ENCODE peak calls at places on chromosomes 11 and 22, in six cellular contexts. One of them, this sample, is unnamed. For H3K4me1 and H3K27me3, the result is how much of the 10 kb centered on the place peaks cover.

GRCh38 chr22:24592144-24592845 is 578 bp downstream of the LRRC75B start:
- DNase-seq in Peyer's patch: no peak
- DNase-seq in body of pancreas: peak
- DNase-seq in A673: no peak
- DNase-seq in transverse colon: peak
- DNase-seq in astrocyte: peak
- DNase-seq in this sample: peak

GRCh38 chr11:77560605-77561004 is 29.1 kb upstream of the AQP11 start:
- DNase-seq in transverse colon: no peak
- DNase-seq in Peyer's patch: no peak
- DNase-seq in body of pancreas: no peak
- DNase-seq in astrocyte: peak
- DNase-seq in A673: peak
- DNase-seq in this sample: no peak

GRCh38 chr11:87298155-87298554 is 260.4 kb downstream of the TMEM135 start:
- DNase-seq in transverse colon: no peak
- DNase-seq in body of pancreas: no peak
- DNase-seq in Peyer's patch: no peak
- DNase-seq in astrocyte: no peak
- DNase-seq in A673: no peak
- DNase-seq in this sample: no peak

GRCh38 chr11:23205156-23205871 is 345.0 kb upstream of the CCDC179 start:
- DNase-seq in Peyer's patch: no peak
- DNase-seq in astrocyte: peak
- DNase-seq in A673: no peak
- DNase-seq in transverse colon: no peak
- DNase-seq in body of pancreas: no peak
- DNase-seq in this sample: no peak

GRCh38 chr11:66936326-66936725 is 21.9 kb downstream of the PC start:
- DNase-seq in astrocyte: peak
- DNase-seq in A673: no peak
- DNase-seq in transverse colon: no peak
- DNase-seq in body of pancreas: no peak
- DNase-seq in Peyer's patch: no peak
- DNase-seq in this sample: no peak

GRCh38 chr11:105899776-105900175 is 122.3 kb downstream of the MSANTD4 start:
- DNase-seq in A673: no peak
- DNase-seq in transverse colon: no peak
- DNase-seq in Peyer's patch: no peak
- DNase-seq in astrocyte: no peak
- DNase-seq in body of pancreas: no peak
- DNase-seq in this sample: no peak

GRCh38 chr22:25777870-25778269 is 35.9 kb downstream of the MYO18B start:
- DNase-seq in transverse colon: no peak
- DNase-seq in Peyer's patch: no peak
- DNase-seq in A673: peak
- DNase-seq in astrocyte: peak
- DNase-seq in body of pancreas: no peak
- DNase-seq in this sample: no peak

GRCh38 chr11:47236482-47236881 is 12.1 kb downstream of the ACP2 start:
- DNase-seq in astrocyte: peak
- DNase-seq in transverse colon: no peak
- DNase-seq in body of pancreas: no peak
- DNase-seq in Peyer's patch: no peak
- DNase-seq in A673: peak
- DNase-seq in this sample: no peak

GRCh38 chr11:18265949-18266348 is at the start of gene SAA1:
- DNase-seq in astrocyte: no peak
- DNase-seq in transverse colon: no peak
- DNase-seq in Peyer's patch: no peak
- DNase-seq in A673: no peak
- DNase-seq in body of pancreas: no peak
- DNase-seq in this sample: no peak

GRCh38 chr11:116712428-116712827 is 60.4 kb downstream of the BUD13 start:
- DNase-seq in body of pancreas: no peak
- DNase-seq in astrocyte: no peak
- DNase-seq in A673: no peak
- DNase-seq in Peyer's patch: no peak
- DNase-seq in transverse colon: no peak
- DNase-seq in this sample: no peak

GRCh38 chr22:24134090-24134846 is 47.0 kb upstream of the SUSD2 start:
- DNase-seq in A673: no peak
- DNase-seq in Peyer's patch: no peak
- DNase-seq in body of pancreas: no peak
- DNase-seq in astrocyte: no peak
- DNase-seq in transverse colon: peak
- DNase-seq in this sample: peak

GRCh38 chr11:1181858-1182535 is 24.2 kb downstream of the MUC5AC start:
- DNase-seq in body of pancreas: no peak
- DNase-seq in transverse colon: no peak
- DNase-seq in A673: no peak
- DNase-seq in Peyer's patch: no peak
- DNase-seq in astrocyte: no peak
- DNase-seq in this sample: peak

GRCh38 chr11:47980907-47981621 is 705 bp downstream of the PTPRJ start:
- DNase-seq in Peyer's patch: peak
- DNase-seq in body of pancreas: peak
- DNase-seq in astrocyte: no peak
- DNase-seq in A673: peak
- DNase-seq in transverse colon: peak
- DNase-seq in this sample: peak

GRCh38 chr22:48968201-48968959 is 859.3 kb downstream of the BRD1 start:
- DNase-seq in A673: no peak
- DNase-seq in astrocyte: no peak
- DNase-seq in transverse colon: peak
- DNase-seq in Peyer's patch: peak
- DNase-seq in body of pancreas: peak
- DNase-seq in this sample: no peak

GRCh38 chr11:59078435-59078834 is 7.7 kb upstream of the GLYATL1B start:
- DNase-seq in astrocyte: no peak
- DNase-seq in A673: no peak
- DNase-seq in body of pancreas: no peak
- DNase-seq in Peyer's patch: no peak
- DNase-seq in transverse colon: no peak
- DNase-seq in this sample: no peak

GRCh38 chr22:30452861-30453260 is 19.0 kb downstream of the SEC14L3 start:
- DNase-seq in body of pancreas: no peak
- DNase-seq in transverse colon: no peak
- DNase-seq in astrocyte: no peak
- DNase-seq in Peyer's patch: no peak
- DNase-seq in A673: no peak
- DNase-seq in this sample: no peak
- H3K4me1 ChIP-seq in body of pancreas: under half
- H3K4me1 ChIP-seq in transverse colon: under half
- H3K4me1 ChIP-seq in astrocyte: under half
- H3K4me1 ChIP-seq in Peyer's patch: under half
- H3K4me1 ChIP-seq in A673: under half
- H3K4me1 ChIP-seq in this sample: under half

GRCh38 chr22:43541022-43541421 is 129.2 kb downstream of the MPPED1 start:
- DNase-seq in transverse colon: no peak
- DNase-seq in Peyer's patch: no peak
- DNase-seq in astrocyte: no peak
- DNase-seq in body of pancreas: no peak
- DNase-seq in A673: no peak
- DNase-seq in this sample: no peak
- H3K4me3 ChIP-seq in transverse colon: no peak
- H3K4me3 ChIP-seq in Peyer's patch: no peak
- H3K4me3 ChIP-seq in astrocyte: no peak
- H3K4me3 ChIP-seq in body of pancreas: no peak
- H3K4me3 ChIP-seq in A673: no peak
- H3K4me3 ChIP-seq in this sample: no peak

DNA sequence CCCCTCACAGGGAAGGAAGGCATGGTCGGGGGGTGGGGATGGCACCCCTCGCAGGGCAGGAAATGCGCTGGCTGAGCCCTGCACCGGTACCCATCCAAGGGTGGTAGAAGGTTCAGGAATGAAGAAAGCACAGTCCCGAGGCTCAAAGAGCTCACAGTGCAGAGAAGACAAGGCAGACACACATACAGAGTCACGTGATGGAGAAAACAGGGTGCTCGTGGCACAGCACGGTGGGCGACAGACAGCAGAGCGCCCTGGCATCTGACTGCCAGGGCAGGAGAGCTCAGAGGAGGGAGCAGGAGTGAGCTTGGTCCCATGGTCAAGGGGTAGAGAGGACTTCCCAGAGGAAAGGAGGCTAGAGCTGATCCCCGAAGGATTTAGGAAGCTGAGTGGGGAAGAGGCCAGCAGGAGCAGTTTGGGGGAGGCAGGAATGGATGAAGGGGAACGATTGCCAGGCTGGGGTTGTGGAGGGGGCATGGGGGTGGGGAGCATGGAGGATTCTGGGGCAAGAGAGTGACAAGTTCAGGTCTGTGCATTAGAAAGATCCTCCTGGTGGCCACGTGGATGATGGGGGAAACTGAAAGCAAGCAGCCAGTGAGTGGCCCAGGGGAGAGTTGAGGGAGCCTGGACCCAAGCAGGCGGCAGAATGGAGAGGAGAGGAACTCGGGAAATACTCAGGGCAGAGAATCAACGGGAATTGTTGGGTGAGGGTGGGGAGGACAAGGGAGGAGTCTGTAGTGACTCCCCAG is 43.9 kb downstream of the PDE2A start:
- DNase-seq in astrocyte: no peak
- DNase-seq in A673: no peak
- DNase-seq in body of pancreas: no peak
- DNase-seq in Peyer's patch: no peak
- DNase-seq in transverse colon: no peak
- DNase-seq in this sample: no peak
- H3K27me3 ChIP-seq in astrocyte: under half
- H3K27me3 ChIP-seq in A673: under half
- H3K27me3 ChIP-seq in body of pancreas: under half
- H3K27me3 ChIP-seq in Peyer's patch: under half
- H3K27me3 ChIP-seq in transverse colon: under half
- H3K27me3 ChIP-seq in this sample: under half

GRCh38 chr22:23091760-23092159 is 21.4 kb downstream of the GNAZ start:
- DNase-seq in Peyer's patch: no peak
- DNase-seq in transverse colon: no peak
- DNase-seq in astrocyte: no peak
- DNase-seq in body of pancreas: no peak
- DNase-seq in A673: no peak
- DNase-seq in this sample: no peak
- H3K4me1 ChIP-seq in Peyer's patch: under half
- H3K4me1 ChIP-seq in transverse colon: under half
- H3K4me1 ChIP-seq in astrocyte: under half
- H3K4me1 ChIP-seq in body of pancreas: under half
- H3K4me1 ChIP-seq in A673: under half
- H3K4me1 ChIP-seq in this sample: under half

DNA sequence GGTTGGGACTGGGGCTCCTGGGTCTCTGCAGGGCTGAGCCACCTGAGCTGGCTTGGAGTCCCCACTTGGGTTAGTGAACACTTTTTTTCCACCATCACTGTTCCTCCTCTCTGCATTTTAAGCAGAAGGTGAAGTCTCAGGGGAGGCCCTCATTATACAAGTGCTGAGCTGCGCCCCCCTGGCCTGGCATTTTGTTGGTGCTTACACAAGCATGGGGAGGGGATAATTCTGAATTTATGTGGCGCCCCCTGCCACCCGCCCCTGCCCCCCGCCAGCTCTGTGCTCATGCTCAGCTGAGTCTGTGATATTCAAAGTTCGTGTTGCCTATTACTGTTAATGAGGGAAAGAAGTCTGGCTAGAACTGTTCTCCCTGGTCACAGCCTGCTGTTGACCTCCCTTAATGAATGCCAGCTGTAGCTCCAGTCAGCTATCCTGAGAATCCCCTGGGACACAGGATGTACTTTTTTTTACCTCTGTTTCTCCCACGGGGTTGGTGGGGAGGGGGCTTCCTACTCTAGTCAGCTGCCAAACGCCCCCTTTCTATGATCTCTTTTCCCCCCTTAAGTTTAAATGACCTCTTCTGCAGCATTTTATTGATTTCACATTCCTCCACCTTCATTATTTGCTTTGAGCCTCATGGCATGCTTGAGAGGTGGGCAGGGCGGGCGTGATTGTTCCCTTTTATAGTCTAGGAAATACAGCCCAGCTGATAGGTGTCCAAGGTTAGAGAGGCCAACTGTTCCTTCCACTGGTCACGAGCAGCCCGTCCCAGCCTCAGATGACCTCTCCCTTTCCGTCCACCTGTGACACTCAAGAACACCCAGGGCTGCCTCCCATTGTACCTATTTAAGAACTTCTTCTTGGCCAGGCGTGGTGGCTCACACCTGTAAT is 12.2 kb downstream of the USP2 start:
- DNase-seq in body of pancreas: no peak
- DNase-seq in Peyer's patch: peak
- DNase-seq in transverse colon: peak
- DNase-seq in A673: no peak
- DNase-seq in astrocyte: no peak
- DNase-seq in this sample: no peak
- H3K4me3 ChIP-seq in body of pancreas: no peak
- H3K4me3 ChIP-seq in Peyer's patch: peak
- H3K4me3 ChIP-seq in transverse colon: no peak
- H3K4me3 ChIP-seq in A673: peak
- H3K4me3 ChIP-seq in astrocyte: no peak
- H3K4me3 ChIP-seq in this sample: no peak

DNA sequence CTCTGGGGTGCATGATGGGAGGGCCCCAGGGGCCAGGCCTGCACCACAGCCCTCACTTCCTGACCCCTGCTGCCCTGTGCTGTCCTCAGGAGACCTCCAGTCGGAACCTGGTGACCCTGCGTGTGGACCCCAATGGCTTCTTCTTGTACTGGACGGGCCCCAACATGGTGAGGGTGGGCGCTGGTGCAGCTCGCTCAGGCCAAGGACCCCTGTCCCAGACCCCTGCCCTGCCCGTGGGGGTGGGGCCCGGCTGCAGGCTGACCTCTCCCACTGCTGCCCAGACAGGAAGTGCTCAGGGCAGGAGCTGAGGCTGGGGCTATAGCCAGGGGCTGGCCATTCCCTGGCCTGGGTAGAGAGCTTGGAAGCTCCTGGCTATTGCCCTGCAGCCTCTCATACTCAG is 3.0 kb downstream of the PLCB3 start:
- DNase-seq in body of pancreas: no peak
- DNase-seq in A673: no peak
- DNase-seq in Peyer's patch: no peak
- DNase-seq in astrocyte: no peak
- DNase-seq in transverse colon: no peak
- DNase-seq in this sample: no peak
- H3K27me3 ChIP-seq in body of pancreas: under half
- H3K27me3 ChIP-seq in A673: under half
- H3K27me3 ChIP-seq in Peyer's patch: under half
- H3K27me3 ChIP-seq in astrocyte: under half
- H3K27me3 ChIP-seq in transverse colon: under half
- H3K27me3 ChIP-seq in this sample: under half

GRCh38 chr22:36383110-36383581 is 4.6 kb downstream of the MYH9 start:
- DNase-seq in astrocyte: peak
- DNase-seq in transverse colon: peak
- DNase-seq in Peyer's patch: no peak
- DNase-seq in body of pancreas: peak
- DNase-seq in A673: no peak
- DNase-seq in this sample: no peak
- H3K4me1 ChIP-seq in astrocyte: under half
- H3K4me1 ChIP-seq in transverse colon: half or more
- H3K4me1 ChIP-seq in Peyer's patch: under half
- H3K4me1 ChIP-seq in body of pancreas: half or more
- H3K4me1 ChIP-seq in A673: under half
- H3K4me1 ChIP-seq in this sample: under half

This sample was measured in right cardiac atrium.